ENCODE peak calls at places on chromosomes 2 and 18, in ten cellular contexts. P is mammary epithelial cell, Z is mesendoderm, U is heart left ventricle, N is GM12864, L is neuronal stem cell, J is brain microvascular endothelial cell, X is fibroblast of mammary gland, Q is heart right ventricle, S is aorta. G is an unnamed sample.

GRCh38 chr2:109128466-109129355 is at the start of gene SH3RF3:
- DNase-seq in N (no peak), J (peak; percentile 36), S (peak; percentile 75), L (peak; percentile 32), Z (peak; percentile 65), Q (peak; percentile 46), P (peak; percentile 65), X (peak; percentile 51), U (peak; percentile 65), G (peak; percentile 49)

GRCh38 chr2:231709981-231710750 is 1.8 kb downstream of the PTMA start:
- DNase-seq in N (no peak), L (peak; percentile 81), S (peak; percentile 87), Q (peak; percentile 78), Z (peak; percentile 87), J (peak; percentile 53), U (peak; percentile 82), P (peak; percentile 84), X (peak; percentile 76), G (peak; percentile 93)

GRCh38 chr18:79405019-79405780 is 9.5 kb downstream of the NFATC1 start:
- DNase-seq in Z (no peak), U (peak; percentile 23), P (no peak), N (no peak), L (no peak), J (no peak), Q (no peak), X (no peak), S (peak; percentile 48), G (no peak)

GRCh38 chr2:46294185-46294836 is 2.9 kb upstream of the EPAS1 start:
- DNase-seq in S (no peak), L (no peak), Q (no peak), P (no peak), J (no peak), U (no peak), X (peak; percentile 49), Z (peak; percentile 49), N (no peak), G (peak; percentile 48)

GRCh38 chr2:136809987-136810386 is 44.6 kb downstream of the THSD7B start:
- DNase-seq in J (no peak), L (no peak), Z (no peak), X (no peak), N (no peak), Q (no peak), S (no peak), P (no peak), U (no peak), G (no peak)

GRCh38 chr2:84888401-84889276 is 7.8 kb upstream of the TRABD2A start:
- DNase-seq in J (peak; percentile 55), L (no peak), Z (no peak), X (peak; percentile 76), S (peak; percentile 58), P (peak; percentile 65), Q (no peak), N (peak; percentile 72), U (no peak), G (peak; percentile 49)

GRCh38 chr2:142140434-142140845 is 9.6 kb upstream of the LRP1B start:
- DNase-seq in J (no peak), S (no peak), U (no peak), X (peak; percentile 25), L (peak; percentile 32), Q (no peak), P (no peak), Z (peak; percentile 31), N (no peak), G (peak; percentile 57)

GRCh38 chr2:141498561-141498960 is 632.3 kb downstream of the LRP1B start:
- DNase-seq in X (no peak), Z (no peak), J (peak; percentile 35), S (no peak), U (no peak), N (no peak), L (no peak), P (no peak), Q (no peak), G (no peak)

GRCh38 chr18:48922801-48923730 is 27.7 kb downstream of the SMAD7 start:
- DNase-seq in X (peak; percentile 78), Z (peak; percentile 13), N (no peak), U (peak; percentile 60), J (peak; percentile 63), Q (no peak), S (peak; percentile 88), P (peak; percentile 43), L (no peak), G (peak; percentile 87)

GRCh38 chr18:48927286-48928080 is 23.3 kb downstream of the SMAD7 start:
- DNase-seq in Z (peak; percentile 5), X (no peak), L (no peak), N (no peak), S (no peak), J (no peak), Q (no peak), U (no peak), P (no peak), G (no peak)

GRCh38 chr18:48926420-48926857 is 24.3 kb downstream of the SMAD7 start:
- DNase-seq in S (no peak), N (no peak), L (no peak), Z (no peak), Q (no peak), U (no peak), J (no peak), P (no peak), X (no peak), G (no peak)

GRCh38 chr18:48923746-48924580 is 26.8 kb downstream of the SMAD7 start:
- DNase-seq in X (peak; percentile 76), Z (peak; percentile 11), S (no peak), J (no peak), U (no peak), Q (no peak), L (no peak), P (peak; percentile 38), N (no peak), G (peak; percentile 76)

GRCh38 chr18:48924621-48925601 is 25.9 kb downstream of the SMAD7 start:
- DNase-seq in S (no peak), J (no peak), P (no peak), Q (no peak), X (no peak), Z (peak; percentile 14), N (no peak), U (no peak), L (no peak), G (no peak)
- H3K4me3 ChIP-seq in S (no peak overlapping the region), J (no peak overlapping the region), P (no peak overlapping the region), Q (peak overlapping the region; percentile 14), X (no peak overlapping the region), Z (no peak overlapping the region), N (no peak overlapping the region), U (no peak overlapping the region), L (no peak overlapping the region), G (no peak overlapping the region)

GRCh38 chr2:95389256-95390119 is 13.0 kb upstream of the FAHD2A start:
- DNase-seq in Q (peak; percentile 39), L (peak; percentile 62), U (peak; percentile 53), X (peak; percentile 68), P (peak; percentile 38), S (no peak), J (peak; percentile 45), N (no peak), Z (peak; percentile 79), G (peak; percentile 63)

GRCh38 chr2:95388091-95388692 is 14.3 kb upstream of the FAHD2A start:
- DNase-seq in S (no peak), J (no peak), Z (no peak), Q (no peak), U (no peak), L (no peak), X (no peak), N (no peak), P (no peak), G (no peak)

GRCh38 chr2:95387358-95387757 is 15.2 kb upstream of the FAHD2A start:
- DNase-seq in N (no peak), Z (no peak), X (no peak), S (no peak), U (no peak), P (no peak), J (no peak), L (no peak), Q (no peak), G (no peak)

GRCh38 chr2:95390272-95390880 is 12.1 kb upstream of the FAHD2A start:
- DNase-seq in L (no peak), U (no peak), J (no peak), Z (no peak), S (no peak), Q (no peak), X (no peak), N (no peak), P (no peak), G (peak; percentile 37)

DNA sequence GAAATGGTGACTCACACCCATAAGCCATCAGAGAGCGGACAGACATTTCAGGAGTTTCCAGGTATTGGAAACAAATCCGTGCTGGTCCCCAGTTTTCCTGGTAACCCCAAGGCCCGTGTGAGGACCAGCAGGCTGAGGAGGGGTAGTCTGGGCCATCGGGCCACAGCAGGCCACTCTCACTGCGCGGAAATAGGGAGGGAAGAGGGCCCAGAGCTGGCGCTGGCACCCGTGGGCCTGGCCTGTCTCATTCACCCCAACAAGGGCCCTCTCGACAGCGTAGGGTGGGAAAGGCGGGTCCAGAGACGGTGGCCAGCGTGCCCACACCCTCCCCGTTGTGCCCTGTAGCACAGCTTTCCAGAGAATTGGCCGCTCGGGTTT is 13.6 kb upstream of the FAHD2A start:
- DNase-seq in Q (no peak), X (no peak), N (no peak), Z (no peak), J (no peak), S (no peak), U (no peak), L (no peak), P (no peak), G (no peak)
- H3K4me3 ChIP-seq in Q (no peak overlapping the region), X (no peak overlapping the region), N (no peak overlapping the region), Z (no peak overlapping the region), J (no peak overlapping the region), S (no peak overlapping the region), U (peak overlapping the region; percentile 28), L (no peak overlapping the region), P (no peak overlapping the region), G (no peak overlapping the region)

GRCh38 chr18:23871410-23871809 is 143.1 kb upstream of the TTC39C start:
- DNase-seq in N (no peak), Q (peak; percentile 22), U (peak; percentile 33), X (no peak), L (no peak), P (peak; percentile 99), J (peak; percentile 37), S (no peak), Z (no peak), G (peak; percentile 40)

GRCh38 chr18:23868341-23868740 is 146.2 kb upstream of the TTC39C start:
- DNase-seq in L (no peak), Q (no peak), N (no peak), X (no peak), J (no peak), U (no peak), P (no peak), S (no peak), Z (no peak), G (no peak)

GRCh38 chr18:23867011-23867410 is 147.5 kb upstream of the TTC39C start:
- DNase-seq in Z (no peak), J (no peak), U (no peak), P (no peak), Q (no peak), X (no peak), N (no peak), L (no peak), S (no peak), G (no peak)

GRCh38 chr18:23872701-23873550 is 141.6 kb upstream of the TTC39C start:
- DNase-seq in X (no peak), J (no peak), L (no peak), S (no peak), Q (no peak), U (no peak), Z (no peak), P (peak; percentile 99), N (no peak), G (peak; percentile 76)

DNA sequence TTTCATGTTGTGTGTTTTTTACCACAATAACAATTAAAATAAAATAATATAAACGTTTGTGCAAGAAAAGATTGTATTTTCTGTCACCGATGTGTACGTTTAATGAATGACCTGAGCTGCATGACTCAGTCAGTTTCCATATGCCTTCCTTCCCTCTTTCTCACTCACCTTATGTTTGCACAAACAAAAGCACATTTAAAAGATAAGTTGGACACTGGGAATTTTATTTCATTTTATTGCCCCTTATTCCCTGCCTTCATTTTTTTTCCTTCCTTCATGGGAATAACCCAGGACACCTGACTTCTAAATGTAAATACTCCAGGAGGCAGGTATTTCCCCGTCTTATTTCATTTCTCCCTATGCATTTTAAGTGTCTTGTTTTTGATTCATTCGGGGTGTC is 143.6 kb upstream of the TTC39C start:
- DNase-seq in S (no peak), L (no peak), J (no peak), Z (no peak), P (no peak), Q (no peak), X (no peak), U (no peak), N (no peak), G (no peak)
- H3K4me3 ChIP-seq in S (no peak overlapping the region), L (no peak overlapping the region), J (no peak overlapping the region), Z (no peak overlapping the region), P (no peak overlapping the region), Q (no peak overlapping the region), X (no peak overlapping the region), U (no peak overlapping the region), N (no peak overlapping the region), G (no peak overlapping the region)

GRCh38 chr18:48785091-48785614 is 165.6 kb downstream of the SMAD7 start:
- DNase-seq in X (no peak), N (peak; percentile 94), Z (no peak), Q (no peak), L (no peak), P (no peak), U (peak; percentile 36), J (no peak), S (peak; percentile 81), G (no peak)
- H3K4me3 ChIP-seq in X (no peak overlapping the region), N (no peak overlapping the region), Z (no peak overlapping the region), Q (no peak overlapping the region), L (no peak overlapping the region), P (no peak overlapping the region), U (no peak overlapping the region), J (no peak overlapping the region), S (no peak overlapping the region), G (no peak overlapping the region)

G was measured in hepatocyte.